ENCODE peak calls at places on chromosomes 4 and X, in four cellular contexts. One of them, this sample, is unnamed.

GRCh38 chr4:76208005-76208765 is 5.4 kb downstream of the SCARB2 start:
- DNase-seq in Kasumi-1: peak
- DNase-seq in renal cortical epithelial cell: peak
- DNase-seq in GM06990: no peak
- DNase-seq in this sample: peak

GRCh38 chrX:9638871-9639270 is 126.8 kb downstream of the GPR143 start:
- DNase-seq in Kasumi-1: no peak
- DNase-seq in renal cortical epithelial cell: no peak
- DNase-seq in GM06990: peak
- DNase-seq in this sample: no peak

GRCh38 chrX:73850124-73851013 is 287.4 kb downstream of the CHIC1 start:
- DNase-seq in Kasumi-1: no peak
- DNase-seq in renal cortical epithelial cell: peak
- DNase-seq in GM06990: no peak
- DNase-seq in this sample: peak

GRCh38 chrX:151680805-151681204 is 14.5 kb upstream of the PRRG3 start:
- DNase-seq in Kasumi-1: peak
- DNase-seq in renal cortical epithelial cell: peak
- DNase-seq in GM06990: peak
- DNase-seq in this sample: peak

GRCh38 chr4:7766661-7767345 is 172.9 kb downstream of the AFAP1 start:
- DNase-seq in Kasumi-1: no peak
- DNase-seq in renal cortical epithelial cell: no peak
- DNase-seq in GM06990: no peak
- DNase-seq in this sample: no peak

GRCh38 chrX:65668362-65669310 is 1.2 kb downstream of the MSN start:
- DNase-seq in Kasumi-1: peak
- DNase-seq in renal cortical epithelial cell: peak
- DNase-seq in GM06990: peak
- DNase-seq in this sample: peak

GRCh38 chr4:94634266-94634665 is 123.5 kb upstream of the BMPR1B start:
- DNase-seq in Kasumi-1: no peak
- DNase-seq in renal cortical epithelial cell: no peak
- DNase-seq in GM06990: no peak
- DNase-seq in this sample: no peak

GRCh38 chr4:181823183-181823582 is 420.0 kb upstream of the TENM3 start:
- DNase-seq in Kasumi-1: no peak
- DNase-seq in renal cortical epithelial cell: no peak
- DNase-seq in GM06990: no peak
- DNase-seq in this sample: no peak

GRCh38 chr4:59341506-59341905 is 1858.6 kb upstream of the ADGRL3 start:
- DNase-seq in Kasumi-1: no peak
- DNase-seq in renal cortical epithelial cell: no peak
- DNase-seq in GM06990: no peak
- DNase-seq in this sample: no peak

GRCh38 chr4:155377281-155377680 is 516 bp upstream of the MAP9 start:
- DNase-seq in Kasumi-1: no peak
- DNase-seq in renal cortical epithelial cell: peak
- DNase-seq in GM06990: no peak
- DNase-seq in this sample: no peak

GRCh38 chrX:20515841-20516461 is 249.2 kb upstream of the RPS6KA3 start:
- DNase-seq in Kasumi-1: peak
- DNase-seq in renal cortical epithelial cell: peak
- DNase-seq in GM06990: peak
- DNase-seq in this sample: peak

GRCh38 chr4:182346250-182346649 is 103.0 kb downstream of the TENM3 start:
- DNase-seq in Kasumi-1: no peak
- DNase-seq in renal cortical epithelial cell: no peak
- DNase-seq in GM06990: no peak
- DNase-seq in this sample: no peak

GRCh38 chrX:101079223-101079622 is 544 bp downstream of the TMEM35A start:
- DNase-seq in Kasumi-1: no peak
- DNase-seq in renal cortical epithelial cell: no peak
- DNase-seq in GM06990: no peak
- DNase-seq in this sample: no peak

GRCh38 chrX:47539860-47540259 is 21.1 kb upstream of the ARAF start:
- DNase-seq in Kasumi-1: no peak
- DNase-seq in renal cortical epithelial cell: no peak
- DNase-seq in GM06990: no peak
- DNase-seq in this sample: no peak

GRCh38 chr4:87052615-87053014 is 117.8 kb downstream of the AFF1 start:
- DNase-seq in Kasumi-1: no peak
- DNase-seq in renal cortical epithelial cell: no peak
- DNase-seq in GM06990: no peak
- DNase-seq in this sample: no peak

GRCh38 chr4:11503166-11503565 is 74.5 kb upstream of the HS3ST1 start:
- DNase-seq in Kasumi-1: no peak
- DNase-seq in renal cortical epithelial cell: no peak
- DNase-seq in GM06990: no peak
- DNase-seq in this sample: no peak

GRCh38 chrX:9293051-9293496 is 171.8 kb upstream of the TBL1X start:
- DNase-seq in Kasumi-1: no peak
- DNase-seq in renal cortical epithelial cell: no peak
- DNase-seq in GM06990: no peak
- DNase-seq in this sample: no peak

GRCh38 chrX:13201605-13202219 is 118.1 kb downstream of the ATXN3L start:
- DNase-seq in Kasumi-1: no peak
- DNase-seq in renal cortical epithelial cell: no peak
- DNase-seq in GM06990: no peak
- DNase-seq in this sample: no peak

GRCh38 chrX:106698693-106699092 is 27.8 kb upstream of the RNF128 start:
- DNase-seq in Kasumi-1: no peak
- DNase-seq in renal cortical epithelial cell: peak
- DNase-seq in GM06990: no peak
- DNase-seq in this sample: no peak

GRCh38 chrX:9471571-9471985 is 6.7 kb downstream of the TBL1X start:
- DNase-seq in Kasumi-1: no peak
- DNase-seq in renal cortical epithelial cell: peak
- DNase-seq in GM06990: no peak
- DNase-seq in this sample: no peak

GRCh38 chr4:91958651-91959050 is 345.1 kb upstream of the GRID2 start:
- DNase-seq in Kasumi-1: no peak
- DNase-seq in renal cortical epithelial cell: no peak
- DNase-seq in GM06990: no peak
- DNase-seq in this sample: no peak

GRCh38 chr4:55754754-55755350 is 64.7 kb upstream of the EXOC1L start:
- DNase-seq in Kasumi-1: no peak
- DNase-seq in renal cortical epithelial cell: peak
- DNase-seq in GM06990: no peak
- DNase-seq in this sample: no peak

GRCh38 chr4:185859106-185859505 is 47.1 kb upstream of the SORBS2 start:
- DNase-seq in Kasumi-1: peak
- DNase-seq in renal cortical epithelial cell: no peak
- DNase-seq in GM06990: no peak
- DNase-seq in this sample: peak

GRCh38 chrX:153700376-153700945 is 12.7 kb downstream of the SLC6A8 start:
- DNase-seq in Kasumi-1: no peak
- DNase-seq in renal cortical epithelial cell: no peak
- DNase-seq in GM06990: no peak
- DNase-seq in this sample: no peak

GRCh38 chrX:141652315-141652714 is 46.2 kb downstream of the SPANXD start:
- DNase-seq in Kasumi-1: no peak
- DNase-seq in renal cortical epithelial cell: no peak
- DNase-seq in GM06990: no peak
- DNase-seq in this sample: no peak

GRCh38 chrX:19836337-19836736 is 51.1 kb downstream of the SH3KBP1 start:
- DNase-seq in Kasumi-1: no peak
- DNase-seq in renal cortical epithelial cell: no peak
- DNase-seq in GM06990: no peak
- DNase-seq in this sample: peak

GRCh38 chr4:15336410-15337184 is 91.2 kb upstream of the C1QTNF7 start:
- DNase-seq in Kasumi-1: no peak
- DNase-seq in renal cortical epithelial cell: peak
- DNase-seq in GM06990: no peak
- DNase-seq in this sample: no peak

GRCh38 chr4:105598787-105599186 is 46.4 kb downstream of the ARHGEF38 start:
- DNase-seq in Kasumi-1: no peak
- DNase-seq in renal cortical epithelial cell: peak
- DNase-seq in GM06990: no peak
- DNase-seq in this sample: no peak

This sample was measured in NB4.